ENCODE peak calls at places on chromosomes 3 and 15, in six cellular contexts. R is neural progenitor cell, Q is PC-3, D is H9, H is GM23248, C is MM.1S. U is an unnamed sample. For H3K4me1 and H3K79me2, the result is how much of the 10 kb centered on the place peaks cover.

GRCh38 chr3:53324011-53324544 is 23.3 kb downstream of the DCP1A start:
- DNase-seq in Q (no peak), C (no peak), D (no peak), H (no peak), R (no peak), U (no peak)

GRCh38 chr15:68374346-68374745 is 57.6 kb downstream of the ITGA11 start:
- DNase-seq in Q (no peak), D (peak), H (no peak), C (no peak), R (peak), U (no peak)

GRCh38 chr3:8279476-8279875 is 222.1 kb upstream of the LMCD1 start:
- DNase-seq in H (no peak), Q (no peak), C (no peak), D (peak), R (no peak), U (no peak)

GRCh38 chr3:159233734-159234133 is 431.9 kb downstream of the MFSD1 start:
- DNase-seq in H (no peak), Q (no peak), C (no peak), D (no peak), R (no peak), U (no peak)

GRCh38 chr3:25944328-25944727 is 154.4 kb downstream of the OXSM start:
- DNase-seq in R (no peak), C (no peak), H (no peak), Q (no peak), D (no peak), U (no peak)

GRCh38 chr15:69592954-69593353 is 140.3 kb downstream of the RPLP1 start:
- DNase-seq in Q (no peak), C (no peak), D (no peak), R (no peak), H (no peak), U (peak)

GRCh38 chr15:41160639-41161315 is 44.7 kb upstream of the INO80 start:
- DNase-seq in H (peak), R (no peak), D (no peak), Q (peak), C (no peak), U (no peak)

GRCh38 chr3:64203969-64204632 is 21.2 kb downstream of the PRICKLE2 start:
- DNase-seq in R (no peak), H (no peak), C (no peak), D (no peak), Q (no peak), U (no peak)

GRCh38 chr15:58704155-58704825 is 45.2 kb downstream of the ADAM10 start:
- DNase-seq in D (no peak), C (no peak), Q (no peak), R (no peak), H (peak), U (no peak)

GRCh38 chr3:54374214-54374855 is 252.0 kb downstream of the CACNA2D3 start:
- DNase-seq in D (peak), Q (no peak), R (peak), C (peak), H (peak), U (peak)

DNA sequence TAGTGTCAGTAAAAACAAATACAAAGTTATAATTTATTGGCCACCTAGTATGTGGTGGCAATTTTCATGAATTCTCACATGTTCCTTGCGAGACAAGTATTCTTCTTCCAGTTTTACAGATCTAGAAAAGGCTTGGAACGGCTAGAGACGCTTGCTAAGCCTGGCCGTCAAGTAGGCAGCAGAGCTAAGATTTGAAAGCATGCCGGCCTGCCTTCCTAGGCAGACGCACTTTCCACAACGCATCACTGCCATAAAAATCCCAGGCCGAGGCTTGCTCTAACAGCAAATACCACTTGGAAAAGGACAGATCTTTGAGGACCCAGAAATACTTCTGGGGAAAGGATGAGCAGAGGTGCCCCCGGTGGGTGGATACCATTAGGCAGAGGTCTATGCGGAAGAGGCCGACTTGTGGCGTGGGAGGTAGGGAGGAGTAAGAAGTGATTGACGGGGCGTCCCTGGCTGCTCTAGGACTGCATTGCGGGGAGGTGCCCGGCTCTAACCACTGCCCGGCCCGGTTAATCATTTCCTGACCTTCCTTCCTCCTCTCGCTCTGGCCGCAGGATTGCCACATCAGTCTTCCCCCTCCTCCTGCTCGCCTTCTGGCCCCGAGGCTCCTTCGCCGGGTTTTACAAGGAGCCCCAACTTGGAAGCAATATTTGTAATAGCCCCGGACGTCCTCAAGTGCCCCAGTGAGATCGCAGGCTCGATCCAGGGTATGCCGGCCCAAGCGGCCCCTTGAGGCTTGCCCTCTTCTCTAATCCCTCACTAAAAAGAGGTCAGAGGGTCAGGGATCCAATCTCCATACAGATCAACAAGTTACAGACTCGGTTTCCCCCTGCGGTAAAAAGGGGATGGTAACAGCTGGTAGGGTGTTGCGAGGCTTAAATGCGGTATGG is 1.3 kb upstream of the USP3 start:
- DNase-seq in H (peak), D (peak), R (peak), C (peak), Q (peak), U (peak)
- H3K4me1 ChIP-seq in H (under half), D (under half), R (under half), C (under half), Q (half or more), U (under half)

DNA sequence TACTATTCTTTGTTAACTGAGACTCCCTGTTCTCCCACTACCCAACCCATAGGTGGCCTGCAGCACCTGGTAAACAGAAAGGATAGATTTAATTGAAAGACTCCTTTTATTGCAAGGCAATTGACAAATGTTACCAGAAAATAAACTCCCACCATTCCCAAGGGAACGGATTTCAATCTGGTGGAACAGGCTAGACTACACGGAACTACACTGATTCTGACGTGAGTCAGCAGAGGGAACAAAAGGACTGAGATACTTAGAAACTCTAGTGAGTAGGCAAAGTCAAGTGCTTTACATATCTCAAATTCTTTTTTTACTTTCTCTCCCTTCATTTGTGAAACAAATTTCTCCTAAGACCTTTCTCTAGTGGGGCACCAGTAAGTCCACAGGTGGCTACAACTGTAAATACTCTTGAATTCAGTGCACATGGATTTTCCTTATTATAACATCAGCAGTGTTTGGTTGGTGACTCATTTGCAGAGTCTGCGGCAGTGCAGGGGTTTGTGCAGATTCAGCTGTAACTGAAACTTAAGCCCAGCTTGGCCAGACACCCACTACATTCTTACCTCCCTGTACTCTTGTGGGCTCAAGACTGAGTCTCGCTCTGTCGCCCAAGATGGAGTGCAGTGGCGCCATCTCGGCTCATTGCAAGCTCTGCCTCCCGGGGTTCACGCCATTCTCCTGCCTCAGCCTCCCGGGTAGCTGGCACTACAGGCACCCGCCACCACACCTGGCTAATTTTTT is 34.3 kb upstream of the PLSCR2 start:
- DNase-seq in D (no peak), C (no peak), H (peak), Q (peak), R (no peak), U (peak)
- H3K27ac ChIP-seq in D (no peak), C (no peak), H (peak), Q (peak), R (no peak), U (peak)

DNA sequence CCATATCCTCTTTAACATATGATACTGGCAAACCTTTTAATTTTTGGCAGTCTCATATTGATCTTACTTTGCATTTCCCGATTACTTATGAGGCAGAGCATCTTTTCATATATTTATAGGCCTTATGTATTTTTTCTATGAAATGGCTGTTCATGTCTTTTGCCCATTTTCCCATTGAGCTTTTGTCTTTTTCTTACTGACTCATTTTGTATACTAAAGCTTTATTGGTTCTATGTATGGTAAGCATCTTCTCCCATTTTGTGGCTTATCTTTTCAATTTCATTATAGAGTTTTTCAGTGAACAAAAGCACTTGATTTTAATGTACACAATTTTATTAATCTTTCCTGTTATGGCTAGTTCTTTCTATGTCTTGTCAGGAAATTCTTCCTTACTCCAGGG is 17.2 kb downstream of the HDGFL3 start:
- DNase-seq in D (no peak), Q (no peak), C (no peak), R (no peak), H (no peak), U (no peak)
- H3K79me2 ChIP-seq in D (under half), Q (half or more), C (under half), R (half or more), H (half or more), U (under half)

GRCh38 chr3:13280122-13280790 is 139.9 kb downstream of the NUP210 start:
- DNase-seq in H (no peak), D (no peak), R (no peak), Q (no peak), C (no peak), U (no peak)
- H3K4me1 ChIP-seq in H (under half), D (under half), R (under half), Q (under half), C (under half), U (under half)

DNA sequence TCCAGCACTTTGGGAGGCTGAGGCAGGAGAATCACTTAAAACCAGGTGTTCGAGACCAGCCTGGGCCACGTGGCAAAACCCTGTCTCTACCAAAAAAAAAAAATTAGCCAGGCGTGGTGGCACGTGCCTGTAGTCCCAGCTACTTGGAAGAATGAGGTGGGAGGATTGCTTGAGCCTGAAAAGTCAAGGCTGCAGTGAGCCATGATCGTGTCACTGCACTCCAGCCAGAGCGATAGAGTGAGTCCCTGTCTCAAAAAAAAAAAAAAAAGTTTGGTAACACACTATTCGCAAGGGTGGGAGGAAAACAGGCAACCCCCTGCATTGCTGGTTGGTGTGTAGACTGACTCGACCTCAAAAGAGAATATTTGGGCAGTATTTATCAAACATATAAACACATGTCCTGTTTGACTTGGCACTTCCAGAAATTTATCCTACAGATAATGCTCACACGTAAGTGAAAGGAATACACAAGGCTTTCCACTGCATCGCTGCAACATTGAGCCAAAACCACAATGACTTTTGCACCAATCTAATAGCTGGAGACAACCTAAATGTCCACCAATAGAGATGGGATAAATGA is 3.1 kb upstream of the ANPEP start:
- DNase-seq in H (peak), C (no peak), D (no peak), R (no peak), Q (peak), U (no peak)
- H3K27ac ChIP-seq in H (peak), C (no peak), D (no peak), R (no peak), Q (peak), U (no peak)

GRCh38 chr3:197197334-197197733 is 101.1 kb downstream of the DLG1 start:
- DNase-seq in H (no peak), R (no peak), Q (no peak), D (no peak), C (no peak), U (no peak)
- H3K79me2 ChIP-seq in H (half or more), R (half or more), Q (half or more), D (under half), C (half or more), U (half or more)

GRCh38 chr3:45010718-45011355 is 15.3 kb upstream of the CLEC3B start:
- DNase-seq in Q (no peak), C (no peak), H (peak), R (no peak), D (no peak), U (no peak)

GRCh38 chr3:45012577-45012976 is 13.5 kb upstream of the CLEC3B start:
- DNase-seq in H (no peak), C (no peak), R (no peak), Q (no peak), D (no peak), U (no peak)

GRCh38 chr3:45008117-45008516 is 18.0 kb upstream of the CLEC3B start:
- DNase-seq in R (no peak), Q (no peak), H (peak), D (no peak), C (no peak), U (no peak)

GRCh38 chr3:45011756-45012441 is 14.2 kb upstream of the CLEC3B start:
- DNase-seq in H (peak), C (peak), D (no peak), Q (no peak), R (no peak), U (no peak)

GRCh38 chr3:45009868-45010267 is 16.2 kb upstream of the CLEC3B start:
- DNase-seq in Q (no peak), R (no peak), H (no peak), C (no peak), D (no peak), U (no peak)
- H3K4me1 ChIP-seq in Q (under half), R (under half), H (half or more), C (under half), D (under half), U (under half)

GRCh38 chr3:127192576-127193232 is at the start of gene PRR23E:
- DNase-seq in Q (no peak), D (no peak), H (no peak), C (no peak), R (no peak), U (no peak)
- H3K27ac ChIP-seq in Q (no peak), D (no peak), H (no peak), C (no peak), R (no peak), U (no peak)

DNA sequence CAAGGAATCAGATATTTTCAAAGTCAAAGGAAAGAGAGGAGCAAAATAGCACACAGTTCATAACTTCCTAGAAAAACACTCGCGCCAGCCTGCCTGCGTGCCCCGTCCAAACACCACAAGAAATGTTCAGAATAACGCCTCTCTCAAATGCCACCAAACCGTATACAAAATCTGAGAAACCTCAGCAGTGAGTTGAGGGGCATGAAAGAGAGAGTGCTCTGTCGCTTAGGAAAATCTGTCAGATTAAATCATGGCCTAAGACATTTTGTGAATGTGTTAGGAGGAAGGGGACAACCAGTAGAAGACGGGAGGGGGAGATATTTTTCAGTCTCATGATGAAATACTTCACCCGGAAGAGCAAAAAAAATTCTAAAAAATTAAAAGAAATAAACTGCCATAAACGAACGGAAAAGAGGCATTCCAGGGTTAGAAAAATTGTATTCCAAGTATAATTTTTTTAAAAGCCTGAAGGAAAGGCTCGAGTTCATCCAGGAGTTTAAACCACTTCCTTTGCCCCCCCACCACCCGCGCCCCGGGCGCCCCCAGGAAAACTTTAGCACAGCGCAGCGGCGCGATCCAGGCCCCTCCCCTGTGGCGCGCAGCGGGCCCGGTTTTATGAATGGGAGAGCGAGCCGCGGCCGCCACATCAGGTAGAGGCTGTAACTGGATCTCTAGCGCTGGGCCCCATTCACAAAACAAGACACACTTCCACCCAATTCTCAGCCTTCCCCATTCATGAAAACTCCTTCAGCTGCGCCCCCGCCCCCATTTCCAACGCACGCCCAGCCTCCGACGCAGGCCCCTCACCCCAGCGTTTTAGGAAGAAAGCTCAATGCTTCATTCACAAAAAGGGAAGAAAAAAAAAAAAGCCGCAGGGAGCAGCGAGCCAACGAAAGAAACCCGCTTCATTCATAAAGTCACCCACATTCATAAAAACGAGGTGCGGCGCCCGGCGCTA is 1.5 kb downstream of the ETV5 start:
- DNase-seq in D (peak), H (peak), C (peak), R (peak), Q (peak), U (peak)
- H3K79me2 ChIP-seq in D (under half), H (under half), C (under half), R (under half), Q (under half), U (under half)